ENCODE peak calls at places on chromosome 1, in nine cellular contexts. A is GM12865; H is GM20000; X is colonic mucosa; R is endothelial cell; G is brain microvascular endothelial cell; W is thyroid gland; D is CD4-positive, alpha-beta T cell; T is left ventricle myocardium inferior. C is an unnamed sample.

GRCh38 chr1:151680812-151681211 is 35.8 kb downstream of the CELF3 start:
- DNase-seq in A (peak; percentile 46), H (no peak), X (no peak), R (no peak), G (peak; percentile 78), W (no peak), D (no peak), T (no peak), C (no peak)

GRCh38 chr1:24932284-24932683 is 2.2 kb upstream of the RUNX3 start:
- DNase-seq in A (peak; percentile 63), H (peak; percentile 88), X (no peak), R (peak; percentile 84), G (no peak), W (peak; percentile 31), D (peak; percentile 44), T (peak; percentile 42), C (peak; percentile 43)

GRCh38 chr1:35454616-35455015 is 102.6 kb downstream of the KIAA0319L start:
- DNase-seq in A (peak; percentile 63), H (no peak), X (no peak), R (no peak), G (peak; percentile 53), W (no peak), D (no peak), T (no peak), C (no peak)

GRCh38 chr1:94301186-94301585 is 63.8 kb upstream of the ARHGAP29 start:
- DNase-seq in A (no peak), H (no peak), X (no peak), R (no peak), G (no peak), W (no peak), D (no peak), T (no peak), C (no peak)

GRCh38 chr1:154837034-154837678 is 32.9 kb downstream of the KCNN3 start:
- DNase-seq in A (no peak), H (no peak), X (no peak), R (no peak), G (no peak), W (no peak), D (no peak), T (peak; percentile 62), C (no peak)

GRCh38 chr1:184940226-184940625 is 34.1 kb downstream of the NIBAN1 start:
- DNase-seq in A (no peak), H (no peak), X (no peak), R (no peak), G (no peak), W (no peak), D (no peak), T (no peak), C (no peak)

GRCh38 chr1:63915121-63915520 is 141.3 kb downstream of the ROR1 start:
- DNase-seq in A (peak; percentile 19), H (no peak), X (no peak), R (peak; percentile 16), G (no peak), W (no peak), D (no peak), T (no peak), C (no peak)

GRCh38 chr1:37234941-37235418 is 200.7 kb upstream of the GRIK3 start:
- DNase-seq in A (no peak), H (no peak), X (no peak), R (no peak), G (no peak), W (no peak), D (no peak), T (no peak), C (no peak)

GRCh38 chr1:110544753-110545152 is 25.8 kb upstream of the KCNA10 start:
- DNase-seq in A (no peak), H (no peak), X (no peak), R (no peak), G (no peak), W (no peak), D (no peak), T (no peak), C (no peak)

GRCh38 chr1:110551278-110551809 is 32.4 kb upstream of the KCNA10 start:
- DNase-seq in A (no peak), H (no peak), X (no peak), R (no peak), G (no peak), W (no peak), D (no peak), T (no peak), C (no peak)

GRCh38 chr1:110545492-110545891 is 26.5 kb upstream of the KCNA10 start:
- DNase-seq in A (no peak), H (no peak), X (no peak), R (no peak), G (no peak), W (no peak), D (no peak), T (no peak), C (no peak)

GRCh38 chr1:110547017-110547416 is 28.0 kb upstream of the KCNA10 start:
- DNase-seq in A (no peak), H (no peak), X (no peak), R (no peak), G (no peak), W (no peak), D (no peak), T (no peak), C (no peak)

DNA sequence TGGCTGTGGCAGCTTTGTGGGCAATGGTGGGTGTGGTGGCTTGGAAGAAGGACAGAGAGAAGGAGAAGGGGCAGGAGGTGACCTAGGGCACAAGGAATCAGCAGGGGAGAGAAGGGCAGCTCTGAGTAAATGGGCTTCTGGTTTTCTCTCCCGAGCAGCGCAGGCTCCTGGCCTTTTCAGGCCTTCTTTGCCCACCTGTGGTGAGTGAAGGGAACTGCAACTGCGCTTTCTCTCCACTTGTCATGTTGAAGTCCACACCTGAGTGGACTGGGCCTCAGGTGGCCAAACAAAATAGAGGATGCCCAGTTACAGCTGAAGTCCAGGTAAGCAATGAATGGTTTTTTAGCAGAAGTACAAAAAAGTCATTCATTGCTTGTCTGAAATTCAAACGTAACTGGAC is 29.4 kb upstream of the KCNA10 start:
- DNase-seq in A (peak; percentile 31), H (peak; percentile 34), X (no peak), R (peak; percentile 55), G (no peak), W (peak; percentile 30), D (no peak), T (no peak), C (no peak)
- TF ChIP-seq CTCF in A (peak; percentile 50), H (no peak), X (peak; percentile 23), R (peak; percentile 72), G (peak; percentile 62), W (peak; percentile 7), D (peak; percentile 18), T (peak; percentile 59), C (peak; percentile 10)

DNA sequence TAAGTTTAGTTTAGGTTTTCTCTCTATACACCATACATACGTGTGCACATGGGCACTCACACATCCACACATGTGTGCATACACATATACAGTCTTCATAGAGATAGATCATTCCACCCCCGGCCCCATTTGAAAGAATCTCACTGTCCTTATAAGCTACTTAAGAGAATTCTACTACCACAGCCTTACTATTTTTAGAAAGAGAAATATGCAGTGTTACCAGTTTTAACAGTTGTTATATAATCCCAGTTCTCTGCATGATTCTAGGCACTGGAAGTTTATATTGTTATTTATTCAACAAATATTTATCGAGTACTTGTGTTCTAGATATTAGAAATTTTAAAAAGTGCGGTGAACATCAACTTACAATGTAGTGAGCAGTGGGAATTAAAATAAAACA is 41.5 kb downstream of the KCTD3 start:
- DNase-seq in A (no peak), H (no peak), X (no peak), R (no peak), G (no peak), W (no peak), D (no peak), T (no peak), C (no peak)
- TF ChIP-seq CTCF in A (no peak), H (no peak), X (no peak), R (no peak), G (no peak), W (no peak), D (no peak), T (no peak), C (no peak)

DNA sequence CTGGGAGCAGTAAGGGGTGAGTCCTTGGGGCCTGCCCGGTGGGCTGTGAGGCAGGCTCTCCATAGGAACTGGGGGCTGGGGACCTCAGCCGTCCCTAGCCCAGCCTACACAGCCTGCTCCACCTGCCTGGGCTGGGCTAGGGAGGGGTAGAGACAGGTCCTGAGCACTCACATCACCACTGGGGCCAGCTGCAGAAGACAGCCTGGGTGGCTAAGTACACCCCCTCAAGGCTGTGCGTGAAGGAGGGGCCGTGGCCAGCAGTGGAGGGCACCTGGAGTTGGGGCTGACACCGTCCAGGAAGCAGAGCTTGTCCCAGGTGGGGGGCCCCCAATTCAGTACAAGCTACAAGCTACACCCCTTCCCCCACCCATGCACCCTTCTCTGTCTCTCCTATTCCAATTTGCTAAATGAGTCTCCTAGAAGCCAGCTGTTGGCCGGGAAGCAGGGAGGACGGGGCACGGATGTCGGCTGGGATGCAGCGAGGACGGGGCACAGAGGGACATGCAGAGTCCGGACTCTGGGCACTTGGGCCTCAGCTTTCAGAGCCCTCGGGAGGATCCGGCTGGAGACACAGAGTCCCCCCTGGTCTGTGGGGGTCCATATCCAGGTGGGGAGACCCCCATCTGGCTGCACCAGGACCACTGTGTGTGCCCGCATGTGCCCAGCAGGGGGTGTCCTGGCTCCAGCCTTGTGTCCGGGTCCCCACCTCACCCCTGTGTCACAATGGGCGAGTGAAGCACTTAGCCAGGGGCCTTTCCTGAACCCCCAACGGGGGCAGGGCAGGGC is 1.8 kb downstream of the ISG15 start:
- DNase-seq in A (peak; percentile 49), H (peak; percentile 22), X (no peak), R (no peak), G (no peak), W (no peak), D (no peak), T (no peak), C (no peak)
- TF ChIP-seq CTCF in A (peak; percentile 40), H (peak; percentile 32), X (no peak), R (no peak), G (peak; percentile 65), W (no peak), D (no peak), T (peak; percentile 49), C (no peak)

GRCh38 chr1:33098371-33098770 is 17.4 kb downstream of the AZIN2 start:
- DNase-seq in A (no peak), H (no peak), X (no peak), R (no peak), G (no peak), W (no peak), D (no peak), T (no peak), C (no peak)

GRCh38 chr1:33097762-33098161 is 16.8 kb downstream of the AZIN2 start:
- DNase-seq in A (no peak), H (no peak), X (no peak), R (no peak), G (no peak), W (no peak), D (no peak), T (no peak), C (no peak)

GRCh38 chr1:33096358-33097005 is 15.5 kb downstream of the AZIN2 start:
- DNase-seq in A (no peak), H (no peak), X (no peak), R (no peak), G (no peak), W (no peak), D (no peak), T (no peak), C (no peak)

GRCh38 chr1:33097137-33097611 is 16.2 kb downstream of the AZIN2 start:
- DNase-seq in A (no peak), H (no peak), X (no peak), R (no peak), G (peak; percentile 48), W (no peak), D (no peak), T (no peak), C (no peak)

DNA sequence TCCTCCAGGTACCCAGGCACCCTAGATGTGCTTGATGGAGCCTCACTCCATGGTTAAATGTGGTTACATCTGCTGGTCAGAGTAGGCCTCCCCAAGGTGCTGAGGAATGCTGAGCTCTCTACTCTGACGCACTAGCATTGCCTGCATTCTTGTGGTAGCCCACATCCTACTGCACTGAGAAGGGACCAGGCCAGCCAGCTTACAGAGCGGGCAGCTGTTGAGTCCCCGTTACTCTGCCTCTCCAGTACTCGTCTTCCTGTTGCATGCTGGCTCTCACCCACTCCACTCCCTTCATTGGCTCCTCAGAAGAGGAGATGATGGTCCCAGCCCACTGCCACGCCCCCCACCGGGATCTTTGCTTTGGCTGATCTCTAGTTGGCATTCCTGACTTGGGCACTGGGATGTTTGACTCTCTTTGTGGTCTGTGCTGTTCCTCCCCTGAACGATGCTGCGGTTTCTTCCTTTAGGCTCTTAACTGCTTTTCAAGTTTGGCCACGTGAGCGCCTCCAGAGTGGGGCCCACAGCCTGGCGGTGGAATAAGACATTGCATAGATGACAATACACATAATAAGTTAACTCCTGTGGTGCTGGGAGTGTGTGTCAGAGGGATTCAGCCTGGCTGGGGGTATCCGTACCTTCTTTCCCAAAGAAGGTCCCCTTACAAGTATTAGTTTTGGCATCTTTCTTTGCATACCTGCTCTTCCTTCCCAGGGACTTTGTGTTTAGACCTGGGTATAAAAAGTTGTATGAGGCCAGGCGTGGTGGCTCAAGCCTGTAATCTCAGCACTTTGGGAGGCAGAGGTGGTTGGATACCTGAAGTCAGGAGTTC is 18.6 kb downstream of the AZIN2 start:
- DNase-seq in A (peak; percentile 94), H (peak; percentile 56), X (no peak), R (no peak), G (peak; percentile 100), W (no peak), D (peak; percentile 48), T (no peak), C (no peak)
- TF ChIP-seq CTCF in A (peak; percentile 38), H (no peak), X (no peak), R (no peak), G (peak; percentile 77), W (no peak), D (peak; percentile 75), T (no peak), C (no peak)

C was measured in D721Med.